ENCODE peak calls at places on chromosome 18, in five cellular contexts. T is OCI-LY7, J is foreskin fibroblast, X is adrenal gland, Q is dorsolateral prefrontal cortex. M is an unnamed sample.

GRCh38 chr18:60064271-60064670 is 164.5 kb downstream of the PMAIP1 start:
- DNase-seq in J (peak), T (no peak), X (no peak), Q (no peak), M (no peak)

GRCh38 chr18:57438669-57439616 is 3.8 kb downstream of the ONECUT2 start:
- DNase-seq in X (no peak), T (no peak), J (no peak), Q (no peak), M (no peak)

GRCh38 chr18:35553300-35553699 is 28.2 kb upstream of the GALNT1 start:
- DNase-seq in T (no peak), X (no peak), J (no peak), Q (no peak), M (no peak)

GRCh38 chr18:9914334-9914583 is 443 bp downstream of the VAPA start:
- DNase-seq in Q (no peak), X (no peak), J (no peak), T (no peak), M (no peak)

GRCh38 chr18:48951448-48952286 is 902 bp upstream of the SMAD7 start:
- DNase-seq in J (peak), X (peak), T (peak), Q (peak), M (no peak)

GRCh38 chr18:55280515-55280914 is 307.5 kb downstream of the TCF4 start:
- DNase-seq in X (no peak), T (no peak), J (peak), Q (no peak), M (no peak)

GRCh38 chr18:48975817-48976649 is 25.3 kb upstream of the SMAD7 start:
- DNase-seq in X (peak), Q (no peak), T (peak), J (peak), M (no peak)

GRCh38 chr18:50918153-50918552 is 39.2 kb downstream of the ME2 start:
- DNase-seq in X (no peak), J (no peak), Q (no peak), T (no peak), M (no peak)

GRCh38 chr18:59148192-59148591 is 8.5 kb downstream of the SEC11C start:
- DNase-seq in X (no peak), J (no peak), Q (no peak), T (no peak), M (no peak)

GRCh38 chr18:10661333-10661732 is 135.5 kb downstream of the NAPG start:
- DNase-seq in J (peak), Q (no peak), X (no peak), T (no peak), M (peak)

GRCh38 chr18:52130621-52131020 is 209.4 kb upstream of the DCC start:
- DNase-seq in J (no peak), X (no peak), Q (no peak), T (no peak), M (no peak)

M was measured in HS-5.